ENCODE peak calls at places on chromosomes 12 and 14, in ten cellular contexts. Q, O, P, U, N, T, A, V, K and Z are unnamed samples.

GRCh38 chr12:111773801-111774551 is 7.2 kb downstream of the ALDH2 start:
- DNase-seq in Q (no peak), O (peak), P (peak), U (peak), N (peak), T (peak), A (peak), V (peak), K (peak), Z (peak)

GRCh38 chr14:73787760-73788508 is 63.7 kb upstream of the PTGR2 start:
- DNase-seq in Q (no peak), O (no peak), P (peak), U (peak), N (peak), T (peak), A (no peak), V (no peak), K (peak), Z (no peak)

GRCh38 chr12:108955225-108955835 is 65.5 kb downstream of the SVOP start:
- DNase-seq in Q (no peak), O (peak), P (peak), U (peak), N (peak), T (peak), A (no peak), V (peak), K (no peak), Z (no peak)

GRCh38 chr14:38948576-38948975 is 154.5 kb downstream of the SEC23A start:
- DNase-seq in Q (no peak), O (no peak), P (no peak), U (no peak), N (no peak), T (no peak), A (no peak), V (no peak), K (no peak), Z (no peak)

GRCh38 chr12:40315375-40315774 is 90.6 kb downstream of the LRRK2 start:
- DNase-seq in Q (no peak), O (no peak), P (no peak), U (no peak), N (no peak), T (no peak), A (no peak), V (no peak), K (no peak), Z (no peak)

GRCh38 chr12:121237415-121237814 is 27.5 kb downstream of the P2RX4 start:
- DNase-seq in Q (no peak), O (no peak), P (no peak), U (no peak), N (no peak), T (peak), A (no peak), V (no peak), K (no peak), Z (no peak)

GRCh38 chr12:26426652-26427051 is 231.3 kb downstream of the SSPN start:
- DNase-seq in Q (no peak), O (no peak), P (no peak), U (no peak), N (no peak), T (no peak), A (no peak), V (no peak), K (no peak), Z (no peak)

GRCh38 chr14:55336161-55336560 is 64.9 kb downstream of the FBXO34 start:
- DNase-seq in Q (no peak), O (no peak), P (peak), U (peak), N (peak), T (no peak), A (no peak), V (no peak), K (no peak), Z (no peak)

GRCh38 chr14:31418440-31418839 is 1.9 kb downstream of the HEATR5A start:
- DNase-seq in Q (no peak), O (no peak), P (no peak), U (no peak), N (no peak), T (no peak), A (no peak), V (no peak), K (no peak), Z (no peak)

GRCh38 chr12:68447807-68448138 is 115.6 kb upstream of the MDM1 start:
- DNase-seq in Q (no peak), O (no peak), P (no peak), U (no peak), N (no peak), T (no peak), A (no peak), V (no peak), K (no peak), Z (no peak)

GRCh38 chr14:75553157-75553556 is 25.3 kb upstream of the FLVCR2 start:
- DNase-seq in Q (no peak), O (no peak), P (no peak), U (no peak), N (no peak), T (no peak), A (no peak), V (no peak), K (no peak), Z (no peak)

GRCh38 chr14:99412122-99413061 is 68.3 kb downstream of the SETD3 start:
- DNase-seq in Q (no peak), O (no peak), P (peak), U (no peak), N (peak), T (peak), A (no peak), V (no peak), K (peak), Z (no peak)

GRCh38 chr14:55921516-55921915 is 196.7 kb upstream of the PELI2 start:
- DNase-seq in Q (no peak), O (no peak), P (no peak), U (no peak), N (no peak), T (no peak), A (no peak), V (no peak), K (no peak), Z (no peak)

GRCh38 chr12:121453022-121453360 is 53.1 kb downstream of the RNF34 start:
- DNase-seq in Q (no peak), O (no peak), P (no peak), U (no peak), N (no peak), T (no peak), A (no peak), V (no peak), K (no peak), Z (no peak)

GRCh38 chr12:88036368-88036965 is 7.3 kb upstream of the C12orf50 start:
- DNase-seq in Q (no peak), O (no peak), P (peak), U (peak), N (peak), T (peak), A (no peak), V (no peak), K (no peak), Z (no peak)

GRCh38 chr14:100400115-100400514 is 77.0 kb downstream of the SLC25A47 start:
- DNase-seq in Q (no peak), O (no peak), P (no peak), U (peak), N (no peak), T (no peak), A (no peak), V (no peak), K (no peak), Z (no peak)

GRCh38 chr14:53152909-53153701 is at the start of gene DDHD1:
- DNase-seq in Q (peak), O (peak), P (peak), U (peak), N (peak), T (peak), A (no peak), V (peak), K (peak), Z (no peak)

GRCh38 chr14:24071144-24071697 is at the start of gene CPNE6:
- DNase-seq in Q (no peak), O (no peak), P (no peak), U (no peak), N (no peak), T (no peak), A (no peak), V (no peak), K (no peak), Z (no peak)

GRCh38 chr12:43551271-43551970 is 582 bp downstream of the ADAMTS20 start:
- DNase-seq in Q (no peak), O (no peak), P (no peak), U (no peak), N (no peak), T (no peak), A (no peak), V (no peak), K (no peak), Z (no peak)

GRCh38 chr12:54337280-54337842 is 12.4 kb downstream of the COPZ1 start:
- DNase-seq in Q (no peak), O (peak), P (no peak), U (no peak), N (no peak), T (no peak), A (no peak), V (no peak), K (no peak), Z (no peak)

GRCh38 chr12:2387051-2387834 is 334.5 kb downstream of the CACNA1C start:
- DNase-seq in Q (no peak), O (no peak), P (no peak), U (no peak), N (no peak), T (no peak), A (no peak), V (no peak), K (no peak), Z (no peak)

GRCh38 chr12:52631264-52631663 is 12.9 kb upstream of the KRT73 start:
- DNase-seq in Q (no peak), O (no peak), P (no peak), U (no peak), N (no peak), T (no peak), A (no peak), V (no peak), K (no peak), Z (no peak)

GRCh38 chr14:77607741-77608302 is 8.6 kb downstream of the SPTLC2 start:
- DNase-seq in Q (no peak), O (peak), P (no peak), U (no peak), N (no peak), T (no peak), A (no peak), V (no peak), K (no peak), Z (no peak)

GRCh38 chr12:46865311-46865710 is 39.5 kb upstream of the SLC38A4 start:
- DNase-seq in Q (no peak), O (no peak), P (no peak), U (no peak), N (no peak), T (no peak), A (no peak), V (no peak), K (no peak), Z (no peak)

GRCh38 chr12:39777465-39777864 is 157.9 kb upstream of the ABCD2 start:
- DNase-seq in Q (no peak), O (no peak), P (no peak), U (no peak), N (no peak), T (no peak), A (no peak), V (no peak), K (no peak), Z (no peak)

DNA sequence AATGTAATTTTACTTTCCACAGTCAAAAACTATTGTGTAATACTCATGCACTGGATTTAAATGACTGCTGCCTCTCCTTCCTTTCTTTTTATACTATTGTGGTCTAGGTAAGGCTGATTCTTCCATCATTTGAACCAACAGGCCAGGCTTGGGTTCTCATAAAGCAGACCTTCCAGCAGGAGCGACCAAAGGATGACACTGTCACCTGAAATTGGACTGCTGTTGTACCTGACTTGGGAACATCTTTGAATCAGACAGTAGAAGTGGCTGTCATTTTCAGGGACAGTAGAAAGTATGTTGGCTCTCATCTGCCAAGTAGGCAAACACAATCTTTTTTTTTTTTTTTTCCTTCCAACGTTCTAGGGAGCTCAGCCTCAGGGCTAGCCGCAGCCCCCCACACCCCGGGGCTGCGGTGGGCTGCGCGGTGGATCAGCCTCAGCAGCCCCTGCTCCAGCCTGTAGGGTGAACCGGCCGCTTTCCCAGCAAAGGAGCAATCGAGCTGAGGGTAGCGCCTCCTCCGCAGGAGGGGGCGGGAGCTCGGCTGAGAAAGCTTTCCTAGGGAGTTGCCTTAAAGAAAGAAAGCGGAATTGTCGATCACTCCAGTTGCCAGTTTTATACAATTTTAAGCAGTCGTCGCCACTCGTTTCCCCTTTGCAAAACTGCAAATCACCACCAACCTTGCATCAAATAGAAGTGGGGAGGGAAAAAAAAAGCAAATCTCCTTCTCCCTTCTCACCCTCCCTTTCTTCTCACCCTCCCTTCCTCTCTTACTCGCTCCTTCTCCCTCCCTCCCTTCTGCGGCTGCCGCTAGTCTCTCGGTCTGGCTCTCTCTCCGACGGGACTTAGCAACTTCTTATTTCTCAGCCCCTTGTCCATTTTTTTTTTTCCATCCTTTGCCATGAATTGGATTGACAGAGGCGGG is at the start of gene PDE3A:
- DNase-seq in Q (peak), O (peak), P (peak), U (peak), N (peak), T (peak), A (peak), V (peak), K (peak), Z (no peak)
- TF ChIP-seq CTCF in Q (no peak), O (peak), P (peak), U (no peak), N (peak), T (peak), A (peak), V (no peak), K (no peak), Z (peak)

GRCh38 chr12:6376079-6376941 is 947 bp upstream of the SCNN1A start:
- DNase-seq in Q (no peak), O (peak), P (peak), U (peak), N (peak), T (peak), A (no peak), V (no peak), K (peak), Z (no peak)
- H3K4me3 ChIP-seq in Q (peak), O (no peak), P (no peak), U (peak), N (no peak), T (no peak), A (no peak), V (no peak), K (no peak), Z (no peak)

DNA sequence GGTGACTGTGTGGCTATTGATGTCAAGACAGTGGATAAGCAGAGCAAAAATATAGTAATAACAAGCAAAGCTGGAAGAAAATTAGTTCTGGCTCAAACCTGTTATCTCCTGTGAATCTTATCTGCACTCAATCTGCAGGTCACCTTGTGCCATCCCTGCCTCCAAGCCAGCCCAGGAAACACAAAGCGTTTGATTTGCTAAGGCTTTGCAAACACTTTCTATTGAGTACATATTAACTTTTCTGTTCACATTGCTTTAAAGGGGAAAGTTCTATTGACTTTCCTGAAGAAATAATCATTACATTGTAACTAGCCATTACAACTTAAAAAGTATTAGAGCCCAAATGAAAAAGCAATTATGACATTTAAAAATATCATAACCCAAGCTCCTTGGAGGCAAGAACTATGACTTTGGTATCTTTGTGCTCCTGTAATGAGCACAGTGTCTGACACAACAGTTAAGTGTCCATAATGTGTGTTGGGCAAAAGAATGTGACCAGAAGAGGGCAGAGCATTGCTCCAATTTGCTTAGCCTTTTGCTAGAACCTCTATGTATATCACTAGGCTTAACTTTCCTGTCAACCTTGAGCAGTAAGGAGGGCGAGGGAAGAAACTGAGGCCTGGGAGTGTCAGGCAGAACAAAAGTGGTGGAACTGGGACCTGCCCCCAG is 24.7 kb downstream of the SERPINA3 start:
- DNase-seq in Q (peak), O (no peak), P (peak), U (no peak), N (peak), T (peak), A (no peak), V (no peak), K (no peak), Z (no peak)
- TF ChIP-seq CTCF in Q (peak), O (no peak), P (peak), U (no peak), N (peak), T (peak), A (peak), V (no peak), K (no peak), Z (no peak)

DNA sequence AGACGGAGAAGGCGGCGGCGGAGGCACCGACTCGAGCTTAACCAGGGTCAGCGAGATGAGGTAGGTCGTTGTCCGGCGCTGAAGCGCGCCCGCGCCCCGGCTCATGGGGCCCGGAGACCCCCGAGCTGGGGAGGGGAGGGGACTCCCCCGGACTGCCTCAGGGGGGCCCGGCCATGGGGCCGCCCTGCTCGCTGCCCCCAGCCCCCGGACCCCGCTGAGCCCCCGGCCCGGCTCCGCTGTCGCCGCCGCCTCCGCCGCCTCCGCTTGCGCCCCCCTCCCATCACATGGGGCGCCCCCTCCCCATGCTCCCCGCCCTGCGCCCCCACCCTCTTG is 434 bp downstream of the AGAP2 start:
- DNase-seq in Q (no peak), O (peak), P (no peak), U (no peak), N (no peak), T (no peak), A (no peak), V (no peak), K (no peak), Z (no peak)
- H3K4me3 ChIP-seq in Q (no peak), O (peak), P (peak), U (no peak), N (peak), T (peak), A (peak), V (peak), K (peak), Z (peak)

GRCh38 chr14:86057018-86057667 is 527.2 kb downstream of the FLRT2 start:
- DNase-seq in Q (no peak), O (no peak), P (peak), U (peak), N (peak), T (peak), A (peak), V (no peak), K (no peak), Z (no peak)

GRCh38 chr14:86052868-86053267 is 522.9 kb downstream of the FLRT2 start:
- DNase-seq in Q (no peak), O (no peak), P (no peak), U (no peak), N (no peak), T (no peak), A (no peak), V (no peak), K (no peak), Z (no peak)

GRCh38 chr14:86050072-86050683 is 520.2 kb downstream of the FLRT2 start:
- DNase-seq in Q (no peak), O (no peak), P (peak), U (no peak), N (no peak), T (no peak), A (no peak), V (no peak), K (no peak), Z (no peak)

DNA sequence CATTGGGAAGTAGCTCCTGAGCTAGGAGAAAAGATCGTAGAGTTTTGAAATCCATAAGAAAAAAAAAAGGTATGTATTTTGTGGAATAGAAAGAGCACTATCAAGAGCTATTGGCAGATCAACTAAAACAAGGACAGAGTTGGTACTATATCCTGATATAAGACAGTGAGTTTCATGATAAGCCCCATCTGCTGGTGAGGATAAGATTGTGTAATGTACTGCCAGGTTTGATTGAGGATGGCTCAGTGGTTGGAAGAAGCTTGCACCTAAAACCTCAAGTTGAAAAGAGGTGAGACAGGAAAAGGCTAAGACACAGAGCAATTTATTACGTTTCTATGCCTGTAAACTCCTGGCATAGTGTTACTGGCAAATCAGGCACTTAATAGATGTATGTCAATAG is 525.6 kb downstream of the FLRT2 start:
- DNase-seq in Q (no peak), O (no peak), P (peak), U (peak), N (peak), T (peak), A (no peak), V (no peak), K (no peak), Z (no peak)
- TF ChIP-seq CTCF in Q (no peak), O (no peak), P (peak), U (peak), N (no peak), T (no peak), A (no peak), V (no peak), K (no peak), Z (no peak)